ENCODE peak calls at places on chromosomes 5 and 9, in four cellular contexts. Q is H54; H is T-cell; T is stimulated activated CD8-positive, alpha-beta memory T cell treated with anti-CD3 and anti-CD28 coated beads, Interleukin-7, amount 100 ng/mL, for 48 hours. U is an unnamed sample.

GRCh38 chr5:175457466-175457865 is 13.5 kb upstream of the DRD1 start:
- DNase-seq in H (no peak), T (no peak), Q (no peak), U (no peak)

GRCh38 chr5:68710514-68710913 is 383.3 kb upstream of the SLC30A5 start:
- DNase-seq in Q (no peak), H (no peak), T (no peak), U (no peak)

GRCh38 chr9:127522727-127523126 is 71.4 kb downstream of the LRSAM1 start:
- DNase-seq in T (no peak), H (no peak), Q (no peak), U (no peak)

GRCh38 chr9:28651050-28651722 is 1077.9 kb upstream of the C9orf72 start:
- DNase-seq in H (no peak), T (no peak), Q (no peak), U (no peak)

GRCh38 chr5:74627511-74628120 is 12.9 kb downstream of the ENC1 start:
- DNase-seq in Q (no peak), H (no peak), T (no peak), U (no peak)

GRCh38 chr9:135359764-135360163 is 119.8 kb upstream of the PPP1R26 start:
- DNase-seq in H (no peak), Q (no peak), T (no peak), U (no peak)

GRCh38 chr5:50447228-50447627 is 6.1 kb upstream of the EMB start:
- DNase-seq in T (no peak), H (no peak), Q (no peak), U (no peak)

GRCh38 chr5:91690921-91691320 is 307.8 kb upstream of the ARRDC3 start:
- DNase-seq in H (no peak), Q (no peak), T (no peak), U (no peak)

GRCh38 chr9:38359297-38359653 is 33.2 kb upstream of the ALDH1B1 start:
- DNase-seq in T (no peak), H (no peak), Q (no peak), U (no peak)

GRCh38 chr5:17304282-17304681 is 86.9 kb downstream of the BASP1 start:
- DNase-seq in T (no peak), H (no peak), Q (no peak), U (no peak)

GRCh38 chr5:93305984-93306383 is 275.0 kb downstream of the NR2F1-AS1 start:
- DNase-seq in H (no peak), Q (no peak), T (no peak), U (peak)

GRCh38 chr5:40367260-40367659 is 312.5 kb upstream of the PTGER4 start:
- DNase-seq in Q (no peak), H (peak), T (no peak), U (no peak)

GRCh38 chr9:5195450-5195849 is 10.0 kb upstream of the INSL6 start:
- DNase-seq in H (no peak), T (no peak), Q (no peak), U (no peak)

GRCh38 chr9:113578877-113579269 is 115.3 kb downstream of the RGS3 start:
- DNase-seq in T (peak), Q (peak), H (peak), U (peak)

GRCh38 chr9:133440884-133441283 is 18.7 kb downstream of the ADAMTS13 start:
- DNase-seq in T (no peak), Q (no peak), H (no peak), U (no peak)

GRCh38 chr9:3664044-3664443 is 138.2 kb upstream of the RFX3 start:
- DNase-seq in H (no peak), T (no peak), Q (no peak), U (no peak)

GRCh38 chr5:75465480-75465879 is 45.9 kb downstream of the CERT1 start:
- DNase-seq in H (no peak), T (no peak), Q (no peak), U (no peak)

GRCh38 chr5:176825234-176825633 is 14.9 kb downstream of the UNC5A start:
- DNase-seq in Q (no peak), H (no peak), T (no peak), U (no peak)

GRCh38 chr5:132491368-132492364 is 1.1 kb upstream of the IRF1 start:
- DNase-seq in T (no peak), H (peak), Q (no peak), U (no peak)

GRCh38 chr5:124660229-124661093 is 86.0 kb downstream of the ZNF608 start:
- DNase-seq in Q (no peak), H (no peak), T (no peak), U (peak)

GRCh38 chr5:150448353-150448752 is 1.2 kb downstream of the RPS14 start:
- DNase-seq in T (no peak), H (no peak), Q (no peak), U (no peak)

GRCh38 chr9:136050706-136051567 is 44.2 kb downstream of the NACC2 start:
- DNase-seq in T (no peak), H (no peak), Q (no peak), U (no peak)

GRCh38 chr9:132770775-132771310 is 100.6 kb downstream of the GTF3C4 start:
- DNase-seq in T (no peak), Q (no peak), H (no peak), U (no peak)

U was measured in DMS153.